ENCODE peak calls at places on chromosomes 5 and 9, in five cellular contexts. One of them, this sample, is unnamed.

GRCh38 chr9:21969011-21969935 is 24.9 kb downstream of the CDKN2A start:
- DNase-seq in Peyer's patch: no peak
- DNase-seq in uterus: no peak
- DNase-seq in heart left ventricle: no peak
- DNase-seq in colonic mucosa: no peak
- DNase-seq in this sample: no peak

GRCh38 chr9:116661037-116661954 is 25.8 kb upstream of the TRIM32 start:
- DNase-seq in Peyer's patch: peak; percentile 50
- DNase-seq in uterus: peak; percentile 21
- DNase-seq in heart left ventricle: no peak
- DNase-seq in colonic mucosa: no peak
- DNase-seq in this sample: peak; percentile 12

GRCh38 chr9:105127863-105128220 is 116.6 kb upstream of the SLC44A1 start:
- DNase-seq in Peyer's patch: peak; percentile 75
- DNase-seq in uterus: no peak
- DNase-seq in heart left ventricle: no peak
- DNase-seq in colonic mucosa: peak; percentile 22
- DNase-seq in this sample: no peak

GRCh38 chr5:129244478-129244877 is 149.9 kb downstream of the ISOC1 start:
- DNase-seq in Peyer's patch: no peak
- DNase-seq in uterus: no peak
- DNase-seq in heart left ventricle: no peak
- DNase-seq in colonic mucosa: no peak
- DNase-seq in this sample: no peak

GRCh38 chr5:14449052-14449661 is 132.4 kb upstream of the OTULINL start:
- DNase-seq in Peyer's patch: no peak
- DNase-seq in uterus: peak; percentile 55
- DNase-seq in heart left ventricle: peak; percentile 35
- DNase-seq in colonic mucosa: peak; percentile 56
- DNase-seq in this sample: no peak

GRCh38 chr9:130418776-130419175 is 26.0 kb upstream of the ASS1 start:
- DNase-seq in Peyer's patch: no peak
- DNase-seq in uterus: no peak
- DNase-seq in heart left ventricle: no peak
- DNase-seq in colonic mucosa: no peak
- DNase-seq in this sample: no peak

GRCh38 chr9:91423785-91424402 is at the start of gene NFIL3:
- DNase-seq in Peyer's patch: peak; percentile 90
- DNase-seq in uterus: peak; percentile 84
- DNase-seq in heart left ventricle: peak; percentile 89
- DNase-seq in colonic mucosa: peak; percentile 76
- DNase-seq in this sample: peak; percentile 82

GRCh38 chr5:61626639-61627282 is 294.7 kb downstream of the ZSWIM6 start:
- DNase-seq in Peyer's patch: no peak
- DNase-seq in uterus: no peak
- DNase-seq in heart left ventricle: no peak
- DNase-seq in colonic mucosa: peak; percentile 25
- DNase-seq in this sample: no peak

GRCh38 chr5:89087128-89087527 is 204.1 kb upstream of the MEF2C start:
- DNase-seq in Peyer's patch: no peak
- DNase-seq in uterus: no peak
- DNase-seq in heart left ventricle: no peak
- DNase-seq in colonic mucosa: no peak
- DNase-seq in this sample: no peak

GRCh38 chr9:34254141-34254913 is 74.7 kb downstream of the KIF24 start:
- DNase-seq in Peyer's patch: no peak
- DNase-seq in uterus: peak; percentile 51
- DNase-seq in heart left ventricle: peak; percentile 48
- DNase-seq in colonic mucosa: no peak
- DNase-seq in this sample: no peak

DNA sequence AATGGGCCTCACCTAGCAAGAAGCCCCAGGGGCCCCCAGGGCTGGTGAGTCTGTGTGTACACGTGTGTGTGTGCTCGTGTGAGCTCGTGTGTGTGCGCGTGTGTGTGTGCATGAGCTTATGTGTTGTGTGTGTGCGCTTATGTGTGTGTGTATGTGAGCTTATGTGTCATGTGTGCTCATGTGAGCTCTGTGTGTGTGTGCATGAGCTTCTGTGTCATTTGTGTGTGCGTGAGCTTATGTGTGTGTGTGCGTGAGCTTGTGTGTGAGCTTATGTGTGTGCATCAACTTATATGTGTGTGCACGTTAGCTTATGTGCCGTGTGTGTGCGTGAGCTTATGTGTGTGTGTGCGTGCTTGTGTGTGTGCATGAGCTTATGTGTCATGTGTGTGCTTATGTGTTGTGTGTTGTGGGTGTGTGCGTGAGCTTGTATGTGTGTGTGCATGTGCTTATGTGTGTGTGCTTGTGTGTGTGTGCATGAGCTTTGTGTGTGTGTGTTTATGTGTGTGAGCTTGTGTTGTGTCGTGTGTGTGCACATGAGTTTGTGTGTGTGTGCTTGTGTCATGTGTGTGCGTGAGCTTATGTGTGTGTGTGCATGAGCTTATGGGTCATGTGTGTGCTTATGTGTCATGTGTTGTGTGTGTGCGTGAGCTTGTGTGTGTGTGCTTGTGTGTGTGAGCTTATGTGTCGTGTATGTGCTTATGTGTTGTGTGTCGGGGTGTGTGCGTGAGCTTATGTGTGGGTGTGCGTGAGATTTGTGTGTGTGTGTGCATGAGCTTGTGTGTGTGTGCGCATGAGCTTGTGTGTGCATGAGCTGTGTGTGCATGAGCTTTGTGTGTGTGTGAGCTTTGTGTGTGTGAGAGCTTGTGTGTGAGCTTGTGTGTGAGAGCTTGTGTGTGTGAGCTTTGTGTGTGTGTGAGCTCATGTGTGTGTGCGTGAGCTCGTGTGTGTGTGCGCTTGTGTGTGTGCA is 16.7 kb upstream of the SLC2A6 start:
- DNase-seq in Peyer's patch: no peak
- DNase-seq in uterus: no peak
- DNase-seq in heart left ventricle: no peak
- DNase-seq in colonic mucosa: no peak
- DNase-seq in this sample: no peak
- H3K27me3 ChIP-seq in Peyer's patch: no peaks in the 10 kb centered on the region
- H3K27me3 ChIP-seq in uterus: no peaks in the 10 kb centered on the region
- H3K27me3 ChIP-seq in heart left ventricle: no peaks in the 10 kb centered on the region
- H3K27me3 ChIP-seq in colonic mucosa: no peaks in the 10 kb centered on the region
- H3K27me3 ChIP-seq in this sample: peaks cover 2% of the 10 kb centered on the region

DNA sequence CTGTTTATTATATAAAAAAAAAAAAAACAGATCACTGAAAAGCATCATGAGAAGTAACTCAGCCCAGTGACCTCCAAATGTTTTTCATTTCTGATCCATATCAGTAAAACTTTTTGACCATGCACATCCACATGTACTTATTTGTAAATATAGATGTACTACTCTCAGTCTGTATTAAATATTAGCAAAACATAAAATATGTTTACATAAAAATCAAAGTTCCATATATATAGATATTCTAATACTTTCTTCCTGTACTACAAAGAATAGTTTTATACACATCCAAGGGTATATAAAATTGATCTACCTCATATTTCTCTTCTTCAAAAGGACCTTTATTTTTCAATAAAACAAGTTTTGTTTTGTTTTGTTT is 309.1 kb downstream of the RAB3C start:
- DNase-seq in Peyer's patch: no peak
- DNase-seq in uterus: no peak
- DNase-seq in heart left ventricle: no peak
- DNase-seq in colonic mucosa: no peak
- DNase-seq in this sample: no peak
- TF ChIP-seq CTCF in Peyer's patch: no peak
- TF ChIP-seq CTCF in uterus: no peak
- TF ChIP-seq CTCF in heart left ventricle: no peak
- TF ChIP-seq CTCF in colonic mucosa: peak; percentile 3
- TF ChIP-seq CTCF in this sample: peak; percentile 1

GRCh38 chr9:106657951-106658350 is 205.0 kb upstream of the ZNF462 start:
- DNase-seq in Peyer's patch: no peak
- DNase-seq in uterus: no peak
- DNase-seq in heart left ventricle: no peak
- DNase-seq in colonic mucosa: no peak
- DNase-seq in this sample: no peak
- H3K4me3 ChIP-seq in Peyer's patch: no peak overlapping the region
- H3K4me3 ChIP-seq in uterus: no peak overlapping the region
- H3K4me3 ChIP-seq in heart left ventricle: no peak overlapping the region
- H3K4me3 ChIP-seq in colonic mucosa: no peak overlapping the region
- H3K4me3 ChIP-seq in this sample: no peak overlapping the region

GRCh38 chr9:109683521-109683920 is 96.5 kb upstream of the PALM2AKAP2 start:
- DNase-seq in Peyer's patch: no peak
- DNase-seq in uterus: no peak
- DNase-seq in heart left ventricle: no peak
- DNase-seq in colonic mucosa: no peak
- DNase-seq in this sample: no peak

DNA sequence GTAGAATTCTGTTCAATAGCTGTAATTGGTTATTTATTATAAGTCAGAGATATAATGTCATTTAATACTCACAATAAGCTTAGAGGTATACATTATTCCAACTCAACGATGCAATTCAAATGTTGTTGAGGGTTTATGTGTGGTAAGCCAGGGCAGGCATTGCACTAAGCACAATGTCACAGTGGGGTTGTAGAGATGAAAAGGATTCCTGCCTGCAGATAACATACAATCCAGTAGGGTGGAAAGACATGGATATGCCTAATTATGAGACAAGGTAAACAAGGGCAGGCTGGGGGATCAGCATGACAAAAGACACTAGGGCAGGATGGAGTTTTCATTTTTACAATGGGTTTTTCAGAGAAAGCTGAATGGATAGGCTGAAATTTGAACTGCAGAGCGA is 98.7 kb upstream of the PALM2AKAP2 start:
- DNase-seq in Peyer's patch: no peak
- DNase-seq in uterus: no peak
- DNase-seq in heart left ventricle: no peak
- DNase-seq in colonic mucosa: no peak
- DNase-seq in this sample: no peak
- H3K27me3 ChIP-seq in Peyer's patch: no peaks in the 10 kb centered on the region
- H3K27me3 ChIP-seq in uterus: no peaks in the 10 kb centered on the region
- H3K27me3 ChIP-seq in heart left ventricle: no peaks in the 10 kb centered on the region
- H3K27me3 ChIP-seq in colonic mucosa: no peaks in the 10 kb centered on the region
- H3K27me3 ChIP-seq in this sample: no peaks in the 10 kb centered on the region

GRCh38 chr5:31581498-31582099 is 49.5 kb downstream of the C5orf22 start:
- DNase-seq in Peyer's patch: no peak
- DNase-seq in uterus: no peak
- DNase-seq in heart left ventricle: no peak
- DNase-seq in colonic mucosa: no peak
- DNase-seq in this sample: no peak
- TF ChIP-seq CTCF in Peyer's patch: peak; percentile 47
- TF ChIP-seq CTCF in uterus: peak; percentile 40
- TF ChIP-seq CTCF in heart left ventricle: peak; percentile 68
- TF ChIP-seq CTCF in colonic mucosa: peak; percentile 32
- TF ChIP-seq CTCF in this sample: peak; percentile 62

DNA sequence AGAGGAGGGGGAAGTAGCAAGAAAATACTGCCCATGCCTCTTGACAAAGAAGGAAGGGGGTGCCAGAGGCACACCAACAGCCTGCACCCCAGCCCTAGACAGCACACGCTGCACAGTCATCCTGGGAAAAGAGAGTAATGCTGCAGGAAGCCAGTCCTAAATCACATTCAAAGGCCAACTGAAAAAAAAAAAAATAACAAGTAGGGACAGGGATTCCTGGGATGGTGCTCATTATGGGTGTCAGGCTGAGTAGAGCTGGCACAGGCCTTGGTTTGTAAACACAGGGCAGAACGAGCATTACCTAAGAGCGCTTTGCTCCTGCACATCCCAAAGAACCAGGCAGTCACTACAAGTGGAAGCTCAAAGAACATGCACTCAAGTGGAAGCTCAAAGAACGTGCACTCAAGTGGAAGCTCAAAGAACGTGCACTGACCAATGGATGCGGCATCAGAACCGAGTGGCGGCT is 7.8 kb downstream of the RAPGEF1 start:
- DNase-seq in Peyer's patch: peak; percentile 58
- DNase-seq in uterus: no peak
- DNase-seq in heart left ventricle: no peak
- DNase-seq in colonic mucosa: no peak
- DNase-seq in this sample: peak; percentile 87
- H3K4me3 ChIP-seq in Peyer's patch: no peak overlapping the region
- H3K4me3 ChIP-seq in uterus: no peak overlapping the region
- H3K4me3 ChIP-seq in heart left ventricle: peak overlapping the region; percentile 2
- H3K4me3 ChIP-seq in colonic mucosa: no peak overlapping the region
- H3K4me3 ChIP-seq in this sample: no peak overlapping the region

GRCh38 chr9:26537211-26537610 is 355.4 kb downstream of the CAAP1 start:
- DNase-seq in Peyer's patch: no peak
- DNase-seq in uterus: no peak
- DNase-seq in heart left ventricle: no peak
- DNase-seq in colonic mucosa: no peak
- DNase-seq in this sample: no peak

GRCh38 chr9:26535146-26535545 is 357.5 kb downstream of the CAAP1 start:
- DNase-seq in Peyer's patch: no peak
- DNase-seq in uterus: no peak
- DNase-seq in heart left ventricle: no peak
- DNase-seq in colonic mucosa: no peak
- DNase-seq in this sample: no peak

GRCh38 chr9:26540094-26540493 is 352.5 kb downstream of the CAAP1 start:
- DNase-seq in Peyer's patch: no peak
- DNase-seq in uterus: no peak
- DNase-seq in heart left ventricle: no peak
- DNase-seq in colonic mucosa: no peak
- DNase-seq in this sample: no peak
- H3K27me3 ChIP-seq in Peyer's patch: no peaks in the 10 kb centered on the region
- H3K27me3 ChIP-seq in uterus: no peaks in the 10 kb centered on the region
- H3K27me3 ChIP-seq in heart left ventricle: no peaks in the 10 kb centered on the region
- H3K27me3 ChIP-seq in colonic mucosa: no peaks in the 10 kb centered on the region
- H3K27me3 ChIP-seq in this sample: no peaks in the 10 kb centered on the region

DNA sequence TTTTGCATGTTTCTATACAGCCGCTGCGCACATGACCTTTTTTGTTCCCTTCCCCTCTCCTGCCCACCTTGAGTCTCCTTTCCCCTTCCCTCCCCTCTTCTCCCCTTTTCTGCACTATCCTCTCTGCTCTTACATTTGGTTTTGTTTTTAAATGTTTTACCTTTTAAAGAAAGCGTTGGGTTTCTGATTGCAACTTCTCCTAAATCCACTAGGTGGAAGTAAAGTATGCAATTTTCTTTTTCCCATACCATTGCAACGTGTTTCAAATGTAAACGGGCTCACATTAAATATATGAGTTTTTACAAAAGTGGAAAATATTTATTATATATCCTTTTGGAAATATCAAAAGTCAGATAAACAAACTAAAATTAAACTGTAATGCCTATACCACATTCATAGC is 500.9 kb downstream of the DIRAS2 start:
- DNase-seq in Peyer's patch: no peak
- DNase-seq in uterus: no peak
- DNase-seq in heart left ventricle: no peak
- DNase-seq in colonic mucosa: no peak
- DNase-seq in this sample: no peak
- TF ChIP-seq CTCF in Peyer's patch: peak; percentile 60
- TF ChIP-seq CTCF in uterus: peak; percentile 34
- TF ChIP-seq CTCF in heart left ventricle: peak; percentile 53
- TF ChIP-seq CTCF in colonic mucosa: peak; percentile 46
- TF ChIP-seq CTCF in this sample: peak; percentile 9

DNA sequence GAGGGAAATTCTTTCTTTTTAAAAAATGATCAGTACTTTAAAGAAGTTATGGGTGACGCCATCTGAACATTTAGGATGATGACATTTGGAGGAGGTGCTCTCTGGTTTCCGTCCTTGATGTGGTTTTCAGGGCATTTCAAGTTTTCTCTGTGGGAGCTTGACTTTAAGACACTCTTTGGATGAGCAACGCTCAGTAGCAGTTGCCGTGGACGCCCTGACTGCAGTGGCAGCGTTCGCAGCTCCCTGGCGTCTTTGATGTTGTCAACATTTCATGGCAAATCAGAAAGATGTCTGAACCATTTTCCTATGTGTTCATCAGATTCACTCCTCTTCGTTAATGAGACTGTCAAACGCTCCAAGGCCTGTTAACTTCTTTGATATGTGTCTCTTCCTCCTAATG is 86.1 kb downstream of the ZNF354C start:
- DNase-seq in Peyer's patch: no peak
- DNase-seq in uterus: no peak
- DNase-seq in heart left ventricle: peak; percentile 6
- DNase-seq in colonic mucosa: no peak
- DNase-seq in this sample: no peak
- H3K4me3 ChIP-seq in Peyer's patch: no peak overlapping the region
- H3K4me3 ChIP-seq in uterus: no peak overlapping the region
- H3K4me3 ChIP-seq in heart left ventricle: no peak overlapping the region
- H3K4me3 ChIP-seq in colonic mucosa: no peak overlapping the region
- H3K4me3 ChIP-seq in this sample: no peak overlapping the region